ENCODE peak calls at places on chromosomes 7 and 10, in five cellular contexts. M is K562, N is GM23248, H is hepatocyte, F is HepG2. Q is an unnamed sample. For H3K27me3, the result is how much of the 10 kb centered on the place peaks cover.

GRCh38 chr7:142516038-142516501 is 233.2 kb upstream of the PRSS1 start:
- DNase-seq in F (peak), M (peak), N (peak), H (peak), Q (peak)

GRCh38 chr10:44300666-44301649 is 83.9 kb downstream of the CXCL12 start:
- DNase-seq in F (no peak), N (peak), H (no peak), M (no peak), Q (peak)

GRCh38 chr10:49296826-49297225 is 2.1 kb upstream of the C10orf71 start:
- DNase-seq in H (no peak), F (no peak), N (no peak), M (no peak), Q (no peak)

GRCh38 chr10:88389456-88389855 is 193.7 kb downstream of the RNLS start:
- DNase-seq in M (no peak), H (peak), N (peak), F (peak), Q (no peak)

GRCh38 chr10:2949948-2950354 is 117.4 kb upstream of the PFKP start:
- DNase-seq in H (no peak), N (peak), M (no peak), F (no peak), Q (peak)

GRCh38 chr7:108071551-108071950 is 58.6 kb downstream of the LAMB4 start:
- DNase-seq in F (no peak), M (no peak), H (no peak), N (no peak), Q (no peak)

GRCh38 chr10:93072225-93072712 is 1.4 kb upstream of the CYP26A1 start:
- DNase-seq in F (no peak), N (peak), M (no peak), H (no peak), Q (peak)

GRCh38 chr7:169854-170172 is 22.6 kb upstream of the FAM20C start:
- DNase-seq in H (no peak), N (no peak), M (no peak), F (no peak), Q (no peak)

GRCh38 chr10:59905066-59905734 is 1.2 kb downstream of the CCDC6 start:
- DNase-seq in F (no peak), H (peak), N (peak), M (no peak), Q (peak)

GRCh38 chr10:127452568-127452967 is 96.5 kb upstream of the NPS start:
- DNase-seq in H (no peak), F (no peak), M (no peak), N (no peak), Q (no peak)

GRCh38 chr7:99146979-99147378 is 3.1 kb upstream of the SMURF1 start:
- DNase-seq in N (no peak), H (no peak), M (no peak), F (no peak), Q (peak)

GRCh38 chr10:84026821-84027257 is 112.5 kb upstream of the GHITM start:
- DNase-seq in N (peak), H (peak), M (peak), F (peak), Q (peak)

GRCh38 chr10:116620423-116621400 is at the start of gene PNLIPRP2:
- DNase-seq in F (peak), N (no peak), M (no peak), H (peak), Q (no peak)

GRCh38 chr10:71077143-71077581 is 135.2 kb upstream of the UNC5B start:
- DNase-seq in F (no peak), M (no peak), N (peak), H (no peak), Q (no peak)

GRCh38 chr10:30422981-30423654 is 10.9 kb upstream of the MAP3K8 start:
- DNase-seq in N (peak), H (peak), M (no peak), F (peak), Q (peak)

GRCh38 chr7:26864309-26865093 is at the start of gene SKAP2:
- DNase-seq in N (peak), F (peak), H (peak), M (peak), Q (peak)
- TF ChIP-seq EZH2 in N (no peak), F (no peak), H (no peak), M (no peak), Q (no peak)

DNA sequence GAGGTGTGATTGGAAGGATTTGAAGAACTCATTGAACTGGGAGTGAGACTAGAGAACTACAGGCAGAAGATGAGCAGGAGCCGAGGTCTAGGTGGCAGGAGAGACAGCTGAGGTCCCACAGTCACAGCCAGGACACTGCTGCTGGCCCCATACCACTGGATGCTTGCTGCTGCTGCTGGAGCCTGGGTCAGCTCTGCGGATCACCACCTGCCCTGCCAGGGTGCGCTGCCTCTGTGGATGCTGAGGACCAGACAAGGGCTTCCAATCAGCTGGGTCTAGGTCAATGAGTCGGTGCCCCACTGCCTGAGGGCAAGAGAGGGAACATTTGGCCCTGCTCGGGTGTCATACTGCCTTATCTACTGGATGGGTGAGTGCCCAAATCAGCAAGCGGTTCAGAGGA is 94.4 kb downstream of the FRMD4A start:
- DNase-seq in N (no peak), H (no peak), F (no peak), M (no peak), Q (no peak)
- H3K27me3 ChIP-seq in N (under half), H (under half), F (under half), M (under half), Q (under half)

GRCh38 chr10:133415752-133416151 is 8.7 kb downstream of the SPRN start:
- DNase-seq in F (no peak), N (no peak), M (no peak), H (no peak), Q (no peak)

GRCh38 chr10:133411523-133412380 is 12.7 kb downstream of the SPRN start:
- DNase-seq in H (no peak), M (no peak), F (no peak), N (no peak), Q (no peak)

GRCh38 chr10:133412381-133412711 is 12.1 kb downstream of the SPRN start:
- DNase-seq in M (no peak), F (no peak), N (no peak), H (no peak), Q (no peak)
- TF ChIP-seq EZH2 in M (no peak), F (no peak), N (no peak), H (no peak), Q (no peak)

GRCh38 chr7:128136215-128136597 is 104.9 kb upstream of the LEP start:
- DNase-seq in N (no peak), M (no peak), F (no peak), H (no peak), Q (no peak)
- H3K27me3 ChIP-seq in N (half or more), M (under half), F (under half), H (half or more), Q (under half)

GRCh38 chr7:156875766-156876165 is 17.2 kb downstream of the LMBR1 start:
- DNase-seq in M (no peak), N (no peak), F (no peak), H (no peak), Q (no peak)

GRCh38 chr7:156881676-156882075 is 11.3 kb downstream of the LMBR1 start:
- DNase-seq in F (no peak), M (no peak), N (no peak), H (no peak), Q (no peak)
- TF ChIP-seq EZH2 in F (no peak), M (no peak), N (no peak), H (no peak), Q (no peak)

DNA sequence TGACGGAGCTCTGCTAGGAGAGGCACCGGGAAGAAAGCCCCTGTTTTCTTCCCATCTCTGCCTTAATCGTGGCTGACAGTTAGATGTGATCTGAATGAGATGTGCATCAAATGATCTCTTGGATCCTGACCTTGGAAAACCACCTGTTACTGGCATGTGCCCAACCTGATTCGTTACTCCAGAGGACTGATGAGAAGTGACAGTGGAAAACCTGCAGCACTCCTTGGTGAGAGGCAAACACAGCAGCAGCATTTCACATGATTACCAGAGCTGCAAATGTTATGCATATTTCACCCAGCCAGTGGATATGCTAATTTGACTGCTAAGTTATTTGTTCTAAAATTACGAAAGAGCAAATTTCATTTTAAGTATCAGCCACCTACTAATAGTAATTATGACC is 95.3 kb downstream of the PTPRN2 start:
- DNase-seq in F (no peak), H (no peak), M (no peak), N (no peak), Q (no peak)
- H3K27me3 ChIP-seq in F (under half), H (under half), M (under half), N (under half), Q (under half)

GRCh38 chr10:133235265-133235664 is 2.4 kb upstream of the VENTX start:
- DNase-seq in F (no peak), N (no peak), H (no peak), M (peak), Q (no peak)

GRCh38 chr10:133238066-133238804 is 580 bp downstream of the VENTX start:
- DNase-seq in N (no peak), M (no peak), H (no peak), F (no peak), Q (no peak)

GRCh38 chr10:133237241-133238065 is at the start of gene VENTX:
- DNase-seq in F (no peak), M (no peak), N (no peak), H (no peak), Q (no peak)

GRCh38 chr10:133235891-133236321 is 1.7 kb upstream of the VENTX start:
- DNase-seq in H (no peak), F (no peak), N (no peak), M (no peak), Q (no peak)

DNA sequence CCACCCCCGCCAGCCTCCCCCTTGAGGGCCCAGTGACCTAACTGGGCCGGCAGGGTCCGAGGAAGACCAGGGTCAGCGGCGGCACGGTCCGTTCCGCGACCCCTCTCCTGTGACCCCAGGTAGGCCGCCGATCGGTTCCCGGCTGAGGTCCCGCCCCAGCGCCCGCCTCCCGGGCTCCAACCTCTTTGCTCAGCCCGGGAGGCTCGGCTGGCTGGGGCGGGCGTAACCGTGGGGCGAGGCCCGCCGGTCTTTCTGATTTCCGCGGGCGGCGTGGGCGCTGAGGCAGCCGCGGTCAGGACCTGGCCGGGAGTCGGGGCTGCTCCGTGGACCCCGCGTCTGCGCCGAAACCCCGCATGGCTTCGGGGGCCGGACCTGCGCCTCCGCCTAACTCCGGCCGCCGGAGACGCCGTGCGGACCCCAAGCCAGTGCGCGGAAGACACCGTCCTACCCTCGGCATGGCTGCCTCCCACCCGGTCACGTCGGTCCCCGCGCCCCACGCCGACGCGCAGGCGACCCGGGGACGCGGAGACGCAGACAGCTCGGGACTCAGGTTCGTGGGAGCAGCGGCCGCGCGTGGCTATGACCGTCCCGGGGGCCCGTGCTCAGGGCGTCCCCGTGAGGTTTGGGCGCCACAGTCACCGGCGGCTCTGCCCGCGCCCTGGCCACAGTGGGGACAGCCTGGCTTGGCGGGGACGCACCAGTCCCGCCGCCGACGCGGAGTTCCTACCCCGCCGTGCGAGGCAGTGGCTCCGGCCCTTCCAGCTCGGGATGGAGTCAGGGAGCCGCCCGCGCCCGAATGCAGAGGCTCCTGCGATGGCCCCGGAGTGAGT is 1.0 kb upstream of the VENTX start:
- DNase-seq in F (no peak), N (peak), H (no peak), M (no peak), Q (no peak)
- TF ChIP-seq EZH2 in F (no peak), N (no peak), H (peak), M (no peak), Q (no peak)

GRCh38 chr7:149824301-149824741 is 13.9 kb upstream of the ZNF862 start:
- DNase-seq in H (no peak), N (no peak), F (no peak), M (no peak), Q (no peak)
- H3K27me3 ChIP-seq in H (under half), N (under half), F (under half), M (under half), Q (under half)